ENCODE peak calls at places on chromosomes 1 and 21, in seven cellular contexts. T is cardiac muscle cell; G is A172; N is stimulated activated CD8-positive, alpha-beta memory T cell treated with anti-CD3 and anti-CD28 coated beads, Interleukin-12 subunit alpha, Interleukin-12 subunit beta, amount 100 ng/mL, for 4 hours; U is sciatic nerve; B is H9; O is stimulated activated CD4-positive, alpha-beta T cell treated with anti-CD3 and anti-CD28 coated beads, Interleukin-1b, Interleukin-23, amount 100 ng/mL, for 48 hours. C is an unnamed sample.

GRCh38 chr1:166884040-166884642 is 8.1 kb upstream of the TADA1 start:
- DNase-seq in U (peak; percentile 73), N (no peak), O (peak; percentile 44), B (peak; percentile 91), T (peak; percentile 45), G (no peak), C (no peak)

GRCh38 chr1:114504023-114504422 is 7.0 kb downstream of the TRIM33 start:
- DNase-seq in T (no peak), N (no peak), B (no peak), U (no peak), G (no peak), O (no peak), C (no peak)

GRCh38 chr1:221887091-221887746 is 145.3 kb upstream of the DUSP10 start:
- DNase-seq in G (peak; percentile 97), B (peak; percentile 60), U (no peak), T (peak; percentile 68), O (no peak), N (no peak), C (no peak)

GRCh38 chr1:247118946-247119446 is 14.8 kb upstream of the ZNF669 start:
- DNase-seq in B (peak; percentile 89), T (peak; percentile 47), G (no peak), O (peak; percentile 61), U (no peak), N (no peak), C (no peak)

GRCh38 chr1:205446828-205447227 is 9.0 kb downstream of the BLACAT1 start:
- DNase-seq in B (no peak), N (no peak), U (no peak), T (peak; percentile 74), G (no peak), O (no peak), C (no peak)

GRCh38 chr1:26530898-26531598 is 1.5 kb downstream of the RPS6KA1 start:
- DNase-seq in G (peak; percentile 88), U (no peak), B (peak; percentile 94), T (peak; percentile 50), N (no peak), O (no peak), C (no peak)

GRCh38 chr1:28326505-28326904 is 2.3 kb upstream of the MED18 start:
- DNase-seq in N (no peak), U (no peak), B (no peak), O (no peak), T (no peak), G (no peak), C (no peak)

GRCh38 chr1:9766759-9767442 is 56.9 kb downstream of the CLSTN1 start:
- DNase-seq in B (no peak), O (peak; percentile 14), N (no peak), T (peak; percentile 94), G (peak; percentile 94), U (no peak), C (no peak)

GRCh38 chr1:50978144-50978851 is 8.3 kb downstream of the CDKN2C start:
- DNase-seq in N (no peak), U (peak; percentile 69), B (peak; percentile 90), O (no peak), T (peak; percentile 65), G (peak; percentile 52), C (peak; percentile 5)

GRCh38 chr1:94994805-94995204 is 67.9 kb upstream of the CNN3 start:
- DNase-seq in T (no peak), U (no peak), G (no peak), B (no peak), N (no peak), O (no peak), C (no peak)

GRCh38 chr1:6247651-6248050 is 3.7 kb downstream of the HES3 start:
- DNase-seq in T (no peak), G (no peak), B (no peak), O (no peak), U (no peak), N (no peak), C (no peak)

GRCh38 chr21:27475363-27475955 is 508.6 kb upstream of the ADAMTS5 start:
- DNase-seq in T (no peak), G (no peak), O (no peak), N (no peak), B (no peak), U (no peak), C (no peak)

GRCh38 chr21:45555557-45556301 is 13.5 kb upstream of the SLC19A1 start:
- DNase-seq in B (peak; percentile 92), N (peak; percentile 46), G (peak; percentile 81), T (peak; percentile 86), U (peak; percentile 88), O (peak; percentile 65), C (peak; percentile 48)

C was measured in T-helper 17 cell.